ENCODE peak calls at places on chromosomes 6 and 20, in nine cellular contexts. One of them, this sample, is unnamed.
A peak's percentile ranks its signal among the peaks of the same experiment; 100 is the strongest.

GRCh38 chr20:9736373-9736772 is 102.5 kb downstream of the PAK5 start:
- DNase-seq in KBM-7: peak; percentile 2
- DNase-seq in endothelial cell of umbilical vein: no peak
- DNase-seq in stimulated activated CD8-positive, alpha-beta memory T cell treated with anti-CD3 and anti-CD28 coated beads, Interleukin-7, amount 100 ng/mL, for 1 hour: no peak
- DNase-seq in aorta: no peak
- DNase-seq in type B pancreatic cell: no peak
- DNase-seq in ureter: no peak
- DNase-seq in activated naive CD8-positive, alpha-beta T cell treated with anti-CD3 and anti-CD28 coated beads for 36 hours: no peak
- DNase-seq in stomach: no peak
- DNase-seq in this sample: no peak

GRCh38 chr20:4519530-4519929 is 202.2 kb upstream of the PRND start:
- DNase-seq in KBM-7: peak; percentile 53
- DNase-seq in endothelial cell of umbilical vein: peak; percentile 24
- DNase-seq in stimulated activated CD8-positive, alpha-beta memory T cell treated with anti-CD3 and anti-CD28 coated beads, Interleukin-7, amount 100 ng/mL, for 1 hour: no peak
- DNase-seq in aorta: no peak
- DNase-seq in type B pancreatic cell: no peak
- DNase-seq in ureter: no peak
- DNase-seq in activated naive CD8-positive, alpha-beta T cell treated with anti-CD3 and anti-CD28 coated beads for 36 hours: peak; percentile 15
- DNase-seq in stomach: no peak
- DNase-seq in this sample: peak; percentile 9

GRCh38 chr6:25717856-25718740 is 36.4 kb upstream of the SLC17A4 start:
- DNase-seq in KBM-7: peak; percentile 41
- DNase-seq in endothelial cell of umbilical vein: peak; percentile 48
- DNase-seq in stimulated activated CD8-positive, alpha-beta memory T cell treated with anti-CD3 and anti-CD28 coated beads, Interleukin-7, amount 100 ng/mL, for 1 hour: no peak
- DNase-seq in aorta: no peak
- DNase-seq in type B pancreatic cell: no peak
- DNase-seq in ureter: no peak
- DNase-seq in activated naive CD8-positive, alpha-beta T cell treated with anti-CD3 and anti-CD28 coated beads for 36 hours: no peak
- DNase-seq in stomach: no peak
- DNase-seq in this sample: peak; percentile 40

GRCh38 chr6:132202569-132202968 is 198.7 kb downstream of the MOXD1 start:
- DNase-seq in KBM-7: no peak
- DNase-seq in endothelial cell of umbilical vein: peak; percentile 20
- DNase-seq in stimulated activated CD8-positive, alpha-beta memory T cell treated with anti-CD3 and anti-CD28 coated beads, Interleukin-7, amount 100 ng/mL, for 1 hour: no peak
- DNase-seq in aorta: no peak
- DNase-seq in type B pancreatic cell: no peak
- DNase-seq in ureter: no peak
- DNase-seq in activated naive CD8-positive, alpha-beta T cell treated with anti-CD3 and anti-CD28 coated beads for 36 hours: no peak
- DNase-seq in stomach: no peak
- DNase-seq in this sample: no peak

GRCh38 chr6:11085758-11086435 is 7.7 kb upstream of the SMIM13 start:
- DNase-seq in KBM-7: no peak
- DNase-seq in endothelial cell of umbilical vein: no peak
- DNase-seq in stimulated activated CD8-positive, alpha-beta memory T cell treated with anti-CD3 and anti-CD28 coated beads, Interleukin-7, amount 100 ng/mL, for 1 hour: no peak
- DNase-seq in aorta: no peak
- DNase-seq in type B pancreatic cell: no peak
- DNase-seq in ureter: no peak
- DNase-seq in activated naive CD8-positive, alpha-beta T cell treated with anti-CD3 and anti-CD28 coated beads for 36 hours: no peak
- DNase-seq in stomach: no peak
- DNase-seq in this sample: no peak

GRCh38 chr6:119071576-119071975 is 6.9 kb downstream of the FAM184A start:
- DNase-seq in KBM-7: no peak
- DNase-seq in endothelial cell of umbilical vein: no peak
- DNase-seq in stimulated activated CD8-positive, alpha-beta memory T cell treated with anti-CD3 and anti-CD28 coated beads, Interleukin-7, amount 100 ng/mL, for 1 hour: no peak
- DNase-seq in aorta: no peak
- DNase-seq in type B pancreatic cell: no peak
- DNase-seq in ureter: no peak
- DNase-seq in activated naive CD8-positive, alpha-beta T cell treated with anti-CD3 and anti-CD28 coated beads for 36 hours: no peak
- DNase-seq in stomach: no peak
- DNase-seq in this sample: no peak

GRCh38 chr6:141097471-141097870 is 1035.3 kb upstream of the GJE1 start:
- DNase-seq in KBM-7: no peak
- DNase-seq in endothelial cell of umbilical vein: no peak
- DNase-seq in stimulated activated CD8-positive, alpha-beta memory T cell treated with anti-CD3 and anti-CD28 coated beads, Interleukin-7, amount 100 ng/mL, for 1 hour: no peak
- DNase-seq in aorta: no peak
- DNase-seq in type B pancreatic cell: no peak
- DNase-seq in ureter: no peak
- DNase-seq in activated naive CD8-positive, alpha-beta T cell treated with anti-CD3 and anti-CD28 coated beads for 36 hours: no peak
- DNase-seq in stomach: no peak
- DNase-seq in this sample: no peak

GRCh38 chr6:360791-361373 is 30.7 kb upstream of the IRF4 start:
- DNase-seq in KBM-7: no peak
- DNase-seq in endothelial cell of umbilical vein: no peak
- DNase-seq in stimulated activated CD8-positive, alpha-beta memory T cell treated with anti-CD3 and anti-CD28 coated beads, Interleukin-7, amount 100 ng/mL, for 1 hour: no peak
- DNase-seq in aorta: no peak
- DNase-seq in type B pancreatic cell: no peak
- DNase-seq in ureter: no peak
- DNase-seq in activated naive CD8-positive, alpha-beta T cell treated with anti-CD3 and anti-CD28 coated beads for 36 hours: no peak
- DNase-seq in stomach: no peak
- DNase-seq in this sample: no peak

GRCh38 chr6:13362432-13362831 is 34.1 kb upstream of the TBC1D7 start:
- DNase-seq in KBM-7: no peak
- DNase-seq in endothelial cell of umbilical vein: no peak
- DNase-seq in stimulated activated CD8-positive, alpha-beta memory T cell treated with anti-CD3 and anti-CD28 coated beads, Interleukin-7, amount 100 ng/mL, for 1 hour: no peak
- DNase-seq in aorta: no peak
- DNase-seq in type B pancreatic cell: no peak
- DNase-seq in ureter: no peak
- DNase-seq in activated naive CD8-positive, alpha-beta T cell treated with anti-CD3 and anti-CD28 coated beads for 36 hours: no peak
- DNase-seq in stomach: no peak
- DNase-seq in this sample: no peak

GRCh38 chr20:62238569-62239277 is 402 bp downstream of the OSBPL2 start:
- DNase-seq in KBM-7: no peak
- DNase-seq in endothelial cell of umbilical vein: peak; percentile 24
- DNase-seq in stimulated activated CD8-positive, alpha-beta memory T cell treated with anti-CD3 and anti-CD28 coated beads, Interleukin-7, amount 100 ng/mL, for 1 hour: no peak
- DNase-seq in aorta: no peak
- DNase-seq in type B pancreatic cell: peak; percentile 71
- DNase-seq in ureter: peak; percentile 65
- DNase-seq in activated naive CD8-positive, alpha-beta T cell treated with anti-CD3 and anti-CD28 coated beads for 36 hours: no peak
- DNase-seq in stomach: peak; percentile 41
- DNase-seq in this sample: peak; percentile 23

GRCh38 chr6:111573892-111574800 is 31.5 kb downstream of the TRAF3IP2 start:
- DNase-seq in KBM-7: no peak
- DNase-seq in endothelial cell of umbilical vein: peak; percentile 87
- DNase-seq in stimulated activated CD8-positive, alpha-beta memory T cell treated with anti-CD3 and anti-CD28 coated beads, Interleukin-7, amount 100 ng/mL, for 1 hour: no peak
- DNase-seq in aorta: no peak
- DNase-seq in type B pancreatic cell: no peak
- DNase-seq in ureter: no peak
- DNase-seq in activated naive CD8-positive, alpha-beta T cell treated with anti-CD3 and anti-CD28 coated beads for 36 hours: no peak
- DNase-seq in stomach: no peak
- DNase-seq in this sample: peak; percentile 93

GRCh38 chr6:9851541-9852380 is 563.1 kb downstream of the TFAP2A start:
- DNase-seq in KBM-7: no peak
- DNase-seq in endothelial cell of umbilical vein: no peak
- DNase-seq in stimulated activated CD8-positive, alpha-beta memory T cell treated with anti-CD3 and anti-CD28 coated beads, Interleukin-7, amount 100 ng/mL, for 1 hour: no peak
- DNase-seq in aorta: no peak
- DNase-seq in type B pancreatic cell: no peak
- DNase-seq in ureter: no peak
- DNase-seq in activated naive CD8-positive, alpha-beta T cell treated with anti-CD3 and anti-CD28 coated beads for 36 hours: no peak
- DNase-seq in stomach: no peak
- DNase-seq in this sample: peak; percentile 38

GRCh38 chr6:112831022-112831421 is 483.9 kb downstream of the RFPL4B start:
- DNase-seq in KBM-7: no peak
- DNase-seq in endothelial cell of umbilical vein: peak; percentile 42
- DNase-seq in stimulated activated CD8-positive, alpha-beta memory T cell treated with anti-CD3 and anti-CD28 coated beads, Interleukin-7, amount 100 ng/mL, for 1 hour: no peak
- DNase-seq in aorta: no peak
- DNase-seq in type B pancreatic cell: no peak
- DNase-seq in ureter: no peak
- DNase-seq in activated naive CD8-positive, alpha-beta T cell treated with anti-CD3 and anti-CD28 coated beads for 36 hours: no peak
- DNase-seq in stomach: no peak
- DNase-seq in this sample: peak; percentile 68

GRCh38 chr6:45896783-45897441 is 118.7 kb downstream of the CLIC5 start:
- DNase-seq in KBM-7: no peak
- DNase-seq in endothelial cell of umbilical vein: no peak
- DNase-seq in stimulated activated CD8-positive, alpha-beta memory T cell treated with anti-CD3 and anti-CD28 coated beads, Interleukin-7, amount 100 ng/mL, for 1 hour: no peak
- DNase-seq in aorta: no peak
- DNase-seq in type B pancreatic cell: no peak
- DNase-seq in ureter: no peak
- DNase-seq in activated naive CD8-positive, alpha-beta T cell treated with anti-CD3 and anti-CD28 coated beads for 36 hours: no peak
- DNase-seq in stomach: no peak
- DNase-seq in this sample: no peak

GRCh38 chr6:136647363-136647763 is 97.1 kb upstream of the MAP7 start:
- DNase-seq in KBM-7: no peak
- DNase-seq in endothelial cell of umbilical vein: peak; percentile 88
- DNase-seq in stimulated activated CD8-positive, alpha-beta memory T cell treated with anti-CD3 and anti-CD28 coated beads, Interleukin-7, amount 100 ng/mL, for 1 hour: no peak
- DNase-seq in aorta: no peak
- DNase-seq in type B pancreatic cell: no peak
- DNase-seq in ureter: no peak
- DNase-seq in activated naive CD8-positive, alpha-beta T cell treated with anti-CD3 and anti-CD28 coated beads for 36 hours: peak; percentile 39
- DNase-seq in stomach: peak; percentile 41
- DNase-seq in this sample: peak; percentile 96

GRCh38 chr6:52435345-52435744 is 15.2 kb downstream of the EFHC1 start:
- DNase-seq in KBM-7: peak; percentile 13
- DNase-seq in endothelial cell of umbilical vein: no peak
- DNase-seq in stimulated activated CD8-positive, alpha-beta memory T cell treated with anti-CD3 and anti-CD28 coated beads, Interleukin-7, amount 100 ng/mL, for 1 hour: no peak
- DNase-seq in aorta: no peak
- DNase-seq in type B pancreatic cell: no peak
- DNase-seq in ureter: no peak
- DNase-seq in activated naive CD8-positive, alpha-beta T cell treated with anti-CD3 and anti-CD28 coated beads for 36 hours: no peak
- DNase-seq in stomach: no peak
- DNase-seq in this sample: no peak

GRCh38 chr20:57610261-57610952 is 9.8 kb downstream of the ZBP1 start:
- DNase-seq in KBM-7: no peak
- DNase-seq in endothelial cell of umbilical vein: no peak
- DNase-seq in stimulated activated CD8-positive, alpha-beta memory T cell treated with anti-CD3 and anti-CD28 coated beads, Interleukin-7, amount 100 ng/mL, for 1 hour: no peak
- DNase-seq in aorta: peak; percentile 66
- DNase-seq in type B pancreatic cell: no peak
- DNase-seq in ureter: no peak
- DNase-seq in activated naive CD8-positive, alpha-beta T cell treated with anti-CD3 and anti-CD28 coated beads for 36 hours: no peak
- DNase-seq in stomach: no peak
- DNase-seq in this sample: no peak